ENCODE peak calls at places on chromosomes 16 and 17, in six cellular contexts. Y is esophagus muscularis mucosa, F is endothelial cell of umbilical vein, B is prostate gland, D is tibial nerve, L is transverse colon. R is an unnamed sample.

GRCh38 chr17:65287040-65287439 is 149.9 kb downstream of the RGS9 start:
- DNase-seq in Y (no peak), D (no peak), F (no peak), L (no peak), B (no peak), R (no peak)

GRCh38 chr16:89411335-89411850 is 79.0 kb downstream of the ANKRD11 start:
- DNase-seq in B (no peak), Y (no peak), D (no peak), L (no peak), F (no peak), R (no peak)

GRCh38 chr16:29991571-29991904 is 3.9 kb downstream of the HIRIP3 start:
- DNase-seq in Y (no peak), B (no peak), L (no peak), D (no peak), F (no peak), R (no peak)

GRCh38 chr17:46922804-46923635 is at the start of gene GOSR2:
- DNase-seq in B (peak; percentile 80), L (peak; percentile 89), D (peak; percentile 75), F (peak; percentile 95), Y (peak; percentile 96), R (peak; percentile 88)

GRCh38 chr17:53950207-53950857 is 127.6 kb downstream of the KIF2B start:
- DNase-seq in Y (no peak), B (no peak), F (no peak), L (no peak), D (no peak), R (peak; percentile 2)

GRCh38 chr16:82955836-82956348 is 329.1 kb downstream of the CDH13 start:
- DNase-seq in F (no peak), L (no peak), Y (no peak), B (no peak), D (no peak), R (no peak)

GRCh38 chr16:15521758-15522509 is 87.5 kb downstream of the BMERB1 start:
- DNase-seq in D (peak; percentile 10), F (peak; percentile 72), Y (no peak), B (no peak), L (no peak), R (no peak)

GRCh38 chr16:6956511-6956910 is 376.1 kb upstream of the RBFOX1 start:
- DNase-seq in F (no peak), D (no peak), B (no peak), Y (no peak), L (no peak), R (no peak)

GRCh38 chr16:89583197-89583894 is 7.8 kb downstream of the CPNE7 start:
- DNase-seq in D (no peak), B (no peak), Y (no peak), F (no peak), L (no peak), R (no peak)

GRCh38 chr17:36627101-36627500 is 25.7 kb downstream of the MRM1 start:
- DNase-seq in Y (no peak), D (no peak), F (no peak), L (no peak), B (no peak), R (no peak)

GRCh38 chr17:47717845-47718621 is 15.0 kb upstream of the TBX21 start:
- DNase-seq in F (no peak), D (no peak), L (no peak), B (no peak), Y (no peak), R (no peak)

GRCh38 chr17:18219016-18219415 is 6.4 kb upstream of the LLGL1 start:
- DNase-seq in Y (no peak), F (peak; percentile 24), L (no peak), B (no peak), D (peak; percentile 62), R (no peak)

GRCh38 chr16:77437859-77438258 is 3.0 kb upstream of the ADAMTS18 start:
- DNase-seq in L (no peak), F (peak; percentile 73), Y (no peak), D (no peak), B (no peak), R (no peak)

GRCh38 chr16:58661199-58661830 is 23.3 kb downstream of the SLC38A7 start:
- DNase-seq in B (peak; percentile 39), D (peak; percentile 24), L (peak; percentile 38), Y (no peak), F (peak; percentile 81), R (peak; percentile 88)

GRCh38 chr17:82888583-82889495 is 49.0 kb upstream of the ZNF750 start:
- DNase-seq in F (no peak), B (peak; percentile 80), Y (no peak), D (no peak), L (no peak), R (no peak)

GRCh38 chr17:57284583-57284982 is 28.3 kb downstream of the MSI2 start:
- DNase-seq in D (no peak), Y (no peak), B (no peak), L (no peak), F (no peak), R (no peak)

GRCh38 chr16:24729243-24729966 is at the start of gene TNRC6A:
- DNase-seq in D (peak; percentile 70), B (peak; percentile 80), F (peak; percentile 88), L (peak; percentile 90), Y (peak; percentile 96), R (peak; percentile 84)

GRCh38 chr17:9842057-9842758 is 16.5 kb downstream of the GLP2R start:
- DNase-seq in D (peak; percentile 43), Y (no peak), L (peak; percentile 52), B (peak; percentile 51), F (no peak), R (no peak)

GRCh38 chr17:5488752-5489151 is 2.4 kb downstream of the MIS12 start:
- DNase-seq in L (no peak), B (peak; percentile 46), D (no peak), Y (no peak), F (no peak), R (no peak)

GRCh38 chr16:86252596-86252995 is 257.7 kb upstream of the FOXF1 start:
- DNase-seq in D (no peak), F (peak; percentile 45), Y (no peak), B (no peak), L (peak; percentile 24), R (peak; percentile 35)

GRCh38 chr17:67504182-67504581 is 127.1 kb downstream of the PITPNC1 start:
- DNase-seq in B (no peak), D (no peak), Y (no peak), L (no peak), F (no peak), R (no peak)

GRCh38 chr17:64938925-64939474 is 19.7 kb upstream of the LRRC37A3 start:
- DNase-seq in Y (no peak), B (no peak), D (peak; percentile 27), F (peak; percentile 42), L (peak; percentile 64), R (no peak)

GRCh38 chr17:59296190-59296589 is 35.3 kb upstream of the YPEL2 start:
- DNase-seq in B (peak; percentile 28), F (no peak), L (no peak), D (no peak), Y (no peak), R (no peak)

GRCh38 chr17:59300941-59301340 is 30.5 kb upstream of the YPEL2 start:
- DNase-seq in L (no peak), Y (no peak), F (no peak), D (no peak), B (no peak), R (no peak)

GRCh38 chr17:59298512-59298911 is 32.9 kb upstream of the YPEL2 start:
- DNase-seq in Y (no peak), D (no peak), B (no peak), F (no peak), L (no peak), R (no peak)

GRCh38 chr17:59304811-59305210 is 26.6 kb upstream of the YPEL2 start:
- DNase-seq in B (no peak), D (no peak), Y (no peak), L (no peak), F (no peak), R (no peak)

DNA sequence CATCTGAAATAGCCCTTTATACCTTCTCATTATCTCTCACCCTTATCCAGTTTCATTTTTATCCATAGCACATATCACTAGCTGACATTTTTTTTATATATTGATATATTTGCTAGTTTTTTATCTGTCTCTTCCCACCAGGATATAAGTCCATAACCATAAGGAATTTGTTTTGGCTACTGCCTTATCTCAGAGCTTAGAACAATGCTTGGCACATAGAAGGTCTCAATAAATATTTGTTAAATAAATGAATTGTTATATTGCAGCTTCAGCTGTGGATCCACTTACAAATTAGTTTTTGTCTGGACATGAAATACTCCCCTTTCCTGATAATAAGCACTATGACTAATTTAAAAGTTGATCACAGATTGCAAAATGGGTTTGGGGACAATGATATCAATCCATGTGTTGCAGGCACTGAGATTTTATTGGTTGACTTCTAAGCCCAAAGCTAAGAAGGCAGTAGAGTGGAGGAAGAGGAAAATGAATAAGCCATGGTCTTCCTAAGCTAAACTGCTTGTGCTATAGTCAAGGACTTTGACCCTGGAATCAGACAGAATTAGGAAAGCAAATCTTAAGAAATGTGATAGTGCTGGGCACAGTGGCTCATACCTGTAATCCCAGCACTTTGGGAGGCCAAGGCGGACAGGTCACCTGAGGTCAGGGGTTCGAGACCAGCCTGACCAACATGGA is 31.9 kb upstream of the YPEL2 start:
- DNase-seq in F (peak; percentile 80), L (no peak), Y (no peak), B (no peak), D (no peak), R (no peak)
- TF ChIP-seq POLR2A in F (no peak), L (no peak), Y (no peak), B (no peak), D (no peak), R (no peak)

GRCh38 chr17:75456417-75457046 is at the start of gene TMEM94:
- DNase-seq in Y (peak; percentile 99), L (peak; percentile 96), D (peak; percentile 97), B (peak; percentile 98), F (peak; percentile 97), R (peak; percentile 98)

GRCh38 chr17:75459246-75459589 is 2.8 kb downstream of the TMEM94 start:
- DNase-seq in D (no peak), Y (no peak), L (peak; percentile 37), B (no peak), F (no peak), R (no peak)

GRCh38 chr17:75457047-75457654 is 716 bp downstream of the TMEM94 start:
- DNase-seq in L (no peak), D (no peak), B (no peak), F (peak; percentile 55), Y (no peak), R (no peak)

GRCh38 chr17:75454193-75454592 is 2.2 kb upstream of the TMEM94 start:
- DNase-seq in Y (no peak), D (no peak), F (no peak), L (no peak), B (no peak), R (no peak)

GRCh38 chr17:75455896-75456416 is 479 bp upstream of the TMEM94 start:
- DNase-seq in F (no peak), B (no peak), L (peak; percentile 27), D (no peak), Y (no peak), R (no peak)
- TF ChIP-seq POLR2A in F (no peak), B (no peak), L (peak; percentile 55), D (no peak), Y (no peak), R (no peak)

GRCh38 chr16:75011634-75012307 is 12.9 kb downstream of the ZNRF1 start:
- DNase-seq in B (no peak), Y (no peak), L (no peak), F (peak; percentile 89), D (peak; percentile 40), R (no peak)
- TF ChIP-seq POLR2A in B (no peak), Y (no peak), L (no peak), F (no peak), D (no peak), R (no peak)

DNA sequence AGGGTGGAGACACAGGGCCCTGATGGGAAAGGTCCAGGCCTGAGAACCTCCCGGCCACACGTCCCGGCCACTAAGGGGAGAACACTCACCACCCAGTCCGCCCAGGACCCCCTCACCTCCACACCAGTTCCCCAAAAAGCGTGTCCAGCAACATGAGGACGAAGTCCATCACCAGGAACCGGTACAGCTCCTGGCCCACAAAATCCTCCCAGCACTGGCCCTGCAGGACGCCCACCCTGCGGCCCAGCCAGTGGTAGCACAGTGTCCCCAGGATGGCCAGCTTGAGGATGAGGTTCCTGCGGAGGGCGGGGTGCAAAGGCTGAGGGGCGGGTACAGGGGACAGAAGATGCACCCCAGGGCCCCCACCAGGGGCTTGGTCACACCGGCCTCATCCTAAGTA is 8.0 kb downstream of the TMC6 start:
- DNase-seq in B (no peak), D (no peak), L (no peak), Y (no peak), F (no peak), R (no peak)
- TF ChIP-seq POLR2A in B (no peak), D (no peak), L (no peak), Y (no peak), F (no peak), R (no peak)

R was measured in H54.